ENCODE peak calls at places on chromosomes 4 and X, in ten cellular contexts. I is sigmoid colon, U is tibial nerve, G is testis, V is A549, H is body of pancreas, Z is prostate gland, Y is endothelial cell of umbilical vein, M is transverse colon, K is IMR-90. W is an unnamed sample.
A peak's percentile ranks its signal among the peaks of the same experiment; 100 is the strongest.

GRCh38 chr4:13783800-13784411 is 156.4 kb upstream of the BOD1L1 start:
- DNase-seq in H (no peak), K (no peak), M (no peak), I (no peak), G (peak; percentile 86), V (no peak), Y (no peak), Z (no peak), U (no peak), W (no peak)

GRCh38 chr4:159390648-159391047 is 287.8 kb downstream of the RAPGEF2 start:
- DNase-seq in Z (peak; percentile 16), I (no peak), K (peak; percentile 98), U (no peak), V (peak; percentile 57), H (no peak), M (no peak), G (no peak), Y (peak; percentile 94), W (no peak)

GRCh38 chr4:26088433-26088928 is 174.5 kb downstream of the SMIM20 start:
- DNase-seq in U (no peak), I (no peak), Y (no peak), G (no peak), Z (peak; percentile 33), M (no peak), K (peak; percentile 78), V (no peak), H (no peak), W (no peak)

GRCh38 chr4:182600093-182600492 is 317.1 kb downstream of the DCTD start:
- DNase-seq in Y (no peak), K (peak; percentile 64), G (no peak), M (no peak), V (no peak), I (no peak), H (no peak), U (no peak), Z (no peak), W (no peak)

GRCh38 chrX:15056044-15056443 is 182.8 kb downstream of the MOSPD2 start:
- DNase-seq in V (no peak), Z (no peak), H (no peak), U (no peak), I (no peak), K (peak; percentile 10), G (no peak), M (no peak), Y (no peak), W (no peak)

GRCh38 chrX:15530318-15530717 is 29.7 kb downstream of the BMX start:
- DNase-seq in H (no peak), K (no peak), U (no peak), V (no peak), G (no peak), Y (no peak), Z (no peak), I (no peak), M (no peak), W (no peak)

GRCh38 chr4:32140636-32141035 is 1420.5 kb downstream of the PCDH7 start:
- DNase-seq in K (peak; percentile 47), I (no peak), G (no peak), M (no peak), U (no peak), Y (peak; percentile 93), Z (no peak), H (no peak), V (peak; percentile 10), W (no peak)

GRCh38 chr4:146153964-146154536 is 21.5 kb upstream of the LSM6 start:
- DNase-seq in I (no peak), Y (no peak), K (no peak), G (no peak), U (no peak), M (no peak), H (no peak), Z (no peak), V (no peak), W (no peak)

GRCh38 chrX:10811093-10811492 is 190.7 kb upstream of the MID1 start:
- DNase-seq in Y (no peak), K (peak; percentile 17), I (no peak), G (no peak), V (no peak), Z (no peak), U (no peak), M (no peak), H (no peak), W (no peak)

GRCh38 chr4:126718161-126718560 is 914.6 kb upstream of the INTU start:
- DNase-seq in I (no peak), M (no peak), H (no peak), Y (no peak), V (no peak), G (no peak), Z (no peak), K (peak; percentile 32), U (no peak), W (no peak)

GRCh38 chr4:88195666-88196365 is 37.4 kb upstream of the ABCG2 start:
- DNase-seq in G (no peak), K (no peak), Y (no peak), V (peak; percentile 48), M (peak; percentile 65), I (no peak), Z (no peak), H (no peak), U (no peak), W (no peak)

GRCh38 chr4:6891436-6892170 is 18.0 kb upstream of the TBC1D14 start:
- DNase-seq in K (peak; percentile 31), V (peak; percentile 24), Z (no peak), H (no peak), G (no peak), I (no peak), U (no peak), M (no peak), Y (no peak), W (no peak)

GRCh38 chr4:153433753-153434105 is 32.4 kb upstream of the TMEM131L start:
- DNase-seq in Z (no peak), I (no peak), U (no peak), M (no peak), G (no peak), Y (no peak), H (no peak), V (no peak), K (no peak), W (no peak)

GRCh38 chr4:153434190-153434589 is 32.0 kb upstream of the TMEM131L start:
- DNase-seq in K (no peak), H (no peak), V (no peak), U (no peak), I (no peak), M (no peak), Z (no peak), G (no peak), Y (no peak), W (no peak)

GRCh38 chr4:153427363-153428071 is 38.6 kb upstream of the TMEM131L start:
- DNase-seq in K (peak; percentile 56), U (no peak), I (no peak), V (no peak), Y (no peak), Z (no peak), M (no peak), H (no peak), G (no peak), W (no peak)

GRCh38 chr4:153428816-153429592 is 37.2 kb upstream of the TMEM131L start:
- DNase-seq in M (no peak), Z (no peak), K (peak; percentile 18), I (peak; percentile 68), G (no peak), H (no peak), U (no peak), V (no peak), Y (no peak), W (no peak)

GRCh38 chr4:153432971-153433752 is 33.0 kb upstream of the TMEM131L start:
- DNase-seq in G (peak; percentile 32), V (peak; percentile 43), Y (peak; percentile 45), U (no peak), I (peak; percentile 74), Z (peak; percentile 69), H (peak; percentile 87), M (peak; percentile 74), K (peak; percentile 64), W (no peak)
- TF ChIP-seq POLR2A in G (no peak), V (no peak), Y (no peak), U (no peak), I (no peak), Z (no peak), H (peak; percentile 24), M (no peak), K (no peak), W (no peak)

DNA sequence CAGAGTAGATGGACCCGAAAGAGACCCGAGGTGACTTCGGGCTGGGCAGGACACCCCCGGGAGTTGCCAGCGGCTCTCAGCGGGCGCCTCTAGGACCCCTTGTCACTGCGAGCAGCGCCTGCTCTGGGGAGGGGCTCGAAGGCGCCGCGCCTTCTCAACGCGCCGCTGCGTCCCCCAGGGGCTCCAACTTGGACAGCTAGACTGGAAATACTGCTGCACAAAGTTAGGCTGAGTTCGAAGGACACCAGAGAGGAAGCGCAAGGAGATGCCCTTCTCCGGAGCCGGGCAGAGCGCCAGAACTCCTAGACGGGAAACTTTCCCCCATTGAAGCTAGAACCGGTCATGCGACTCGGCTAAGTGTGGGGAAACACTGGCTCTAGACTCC is 493 bp upstream of the KCNIP4 start:
- DNase-seq in U (no peak), M (peak; percentile 13), V (no peak), H (no peak), G (peak; percentile 30), Y (no peak), Z (no peak), K (no peak), I (no peak), W (peak; percentile 20)
- H3K4me3 ChIP-seq in U (no peak overlapping the region), M (peak overlapping the region; percentile 30), V (no peak overlapping the region), H (no peak overlapping the region), G (peak overlapping the region; percentile 63), Y (no peak overlapping the region), Z (peak overlapping the region; percentile 10), K (no peak overlapping the region), I (peak overlapping the region; percentile 60), W (no peak overlapping the region)

GRCh38 chrX:24577091-24577490 is 70.1 kb downstream of the PCYT1B start:
- DNase-seq in Y (no peak), G (no peak), V (no peak), U (no peak), K (no peak), M (no peak), I (no peak), Z (no peak), H (no peak), W (no peak)

GRCh38 chrX:24575496-24575895 is 71.7 kb downstream of the PCYT1B start:
- DNase-seq in I (no peak), M (no peak), U (no peak), K (no peak), H (no peak), G (no peak), V (no peak), Z (no peak), Y (no peak), W (no peak)

DNA sequence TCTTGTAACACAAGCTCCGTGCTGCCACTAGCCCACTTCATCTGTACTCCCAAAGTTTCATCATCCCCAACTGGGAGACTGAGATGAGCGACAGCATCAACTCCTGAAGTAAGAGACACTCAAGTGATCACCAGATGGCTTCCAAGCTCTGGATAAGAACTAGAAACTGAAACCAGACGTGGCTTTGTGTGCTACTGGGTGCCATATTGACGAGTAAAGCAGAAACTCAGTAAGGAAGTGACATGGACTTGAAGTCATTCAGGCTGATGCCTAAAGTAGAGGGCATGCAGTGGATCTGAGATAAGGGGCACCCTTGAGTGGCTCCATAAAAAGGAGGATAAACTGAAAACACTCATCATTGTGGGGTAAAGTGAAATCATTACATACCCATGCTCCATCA is 72.4 kb downstream of the PCYT1B start:
- DNase-seq in H (no peak), V (no peak), Z (no peak), K (no peak), M (no peak), Y (no peak), I (no peak), U (no peak), G (no peak), W (no peak)
- H3K9me3 ChIP-seq in H (no peaks in the 10 kb centered on the region), V (no peaks in the 10 kb centered on the region), Z (no peaks in the 10 kb centered on the region), K (no peaks in the 10 kb centered on the region), M (no peaks in the 10 kb centered on the region), Y (no peaks in the 10 kb centered on the region), I (no peaks in the 10 kb centered on the region), U (no peaks in the 10 kb centered on the region), G (no peaks in the 10 kb centered on the region), W (no peaks in the 10 kb centered on the region)

GRCh38 chrX:53683556-53684414 is 2.7 kb downstream of the HUWE1 start:
- DNase-seq in Y (peak; percentile 99), K (peak; percentile 98), H (peak; percentile 92), U (peak; percentile 86), Z (peak; percentile 94), I (peak; percentile 98), M (peak; percentile 94), G (peak; percentile 96), V (peak; percentile 99), W (peak; percentile 93)
- TF ChIP-seq POLR2A in Y (no peak), K (peak; percentile 94), H (peak; percentile 79), U (no peak), Z (peak; percentile 71), I (peak; percentile 42), M (peak; percentile 66), G (no peak), V (peak; percentile 60), W (peak; percentile 72)